ENCODE peak calls at places on chromosome 14, in five cellular contexts. T is neural progenitor cell, O is endothelial cell, Z is thoracic aorta, W is heart left ventricle. B is an unnamed sample.

GRCh38 chr14:67514650-67515385 is 18.3 kb upstream of the PLEKHH1 start:
- DNase-seq in T (peak), O (peak), Z (no peak), W (peak), B (peak)

GRCh38 chr14:34172052-34172451 is 221.2 kb upstream of the EGLN3 start:
- DNase-seq in T (no peak), O (no peak), Z (no peak), W (no peak), B (no peak)

GRCh38 chr14:92456215-92457017 is 57.2 kb upstream of the RIN3 start:
- DNase-seq in T (peak), O (peak), Z (no peak), W (peak), B (peak)

GRCh38 chr14:25237845-25238244 is 187.9 kb upstream of the STXBP6 start:
- DNase-seq in T (peak), O (peak), Z (no peak), W (no peak), B (no peak)

GRCh38 chr14:23398348-23398747 is 9.7 kb downstream of the MYH6 start:
- DNase-seq in T (no peak), O (no peak), Z (no peak), W (no peak), B (no peak)

GRCh38 chr14:98711453-98711852 is 560.5 kb downstream of the BCL11B start:
- DNase-seq in T (no peak), O (no peak), Z (no peak), W (no peak), B (no peak)

GRCh38 chr14:52694761-52695480 is 437 bp downstream of the ERO1A start:
- DNase-seq in T (peak), O (peak), Z (no peak), W (no peak), B (peak)

GRCh38 chr14:22849212-22849819 is 12.9 kb downstream of the MMP14 start:
- DNase-seq in T (no peak), O (no peak), Z (peak), W (peak), B (peak)

GRCh38 chr14:35167496-35167895 is 45.1 kb downstream of the PRORP start:
- DNase-seq in T (no peak), O (no peak), Z (no peak), W (no peak), B (no peak)

GRCh38 chr14:85529803-85530574 is at the start of gene FLRT2:
- DNase-seq in T (peak), O (peak), Z (no peak), W (peak), B (peak)

GRCh38 chr14:73426877-73427276 is 31.5 kb downstream of the NUMB start:
- DNase-seq in T (no peak), O (no peak), Z (no peak), W (no peak), B (peak)

GRCh38 chr14:77004711-77005460 is 23.6 kb downstream of the IRF2BPL start:
- DNase-seq in T (no peak), O (no peak), Z (no peak), W (no peak), B (no peak)

GRCh38 chr14:68216957-68217356 is 397.4 kb downstream of the RAD51B start:
- DNase-seq in T (no peak), O (no peak), Z (no peak), W (no peak), B (no peak)

GRCh38 chr14:68084256-68084655 is 264.7 kb downstream of the RAD51B start:
- DNase-seq in T (peak), O (no peak), Z (no peak), W (no peak), B (no peak)

GRCh38 chr14:51095854-51096823 is 1.2 kb upstream of the TRIM9 start:
- DNase-seq in T (peak), O (peak), Z (peak), W (no peak), B (no peak)

GRCh38 chr14:68794856-68795601 is 2.2 kb upstream of the ZFP36L1 start:
- DNase-seq in T (peak), O (no peak), Z (no peak), W (peak), B (peak)

GRCh38 chr14:104778694-104779331 is 16.7 kb downstream of the AKT1 start:
- DNase-seq in T (no peak), O (no peak), Z (no peak), W (no peak), B (no peak)

GRCh38 chr14:24093901-24094838 is at the start of gene PCK2:
- DNase-seq in T (peak), O (peak), Z (peak), W (peak), B (peak)

GRCh38 chr14:91980157-91980556 is 32.7 kb upstream of the FBLN5 start:
- DNase-seq in T (no peak), O (no peak), Z (no peak), W (no peak), B (no peak)

GRCh38 chr14:69839017-69839416 is 40.2 kb upstream of the SMOC1 start:
- DNase-seq in T (no peak), O (no peak), Z (no peak), W (no peak), B (no peak)
- TF ChIP-seq CTCF in T (no peak), O (no peak), Z (no peak), W (no peak), B (no peak)

GRCh38 chr14:20306079-20306423 is 300 bp upstream of the TTC5 start:
- DNase-seq in T (no peak), O (no peak), Z (no peak), W (no peak), B (no peak)
- TF ChIP-seq CTCF in T (no peak), O (peak), Z (no peak), W (no peak), B (no peak)

GRCh38 chr14:101132051-101132541 is 228.6 kb upstream of the RTL1 start:
- DNase-seq in T (no peak), O (no peak), Z (no peak), W (no peak), B (no peak)

GRCh38 chr14:101129750-101130149 is 226.2 kb upstream of the RTL1 start:
- DNase-seq in T (no peak), O (no peak), Z (no peak), W (no peak), B (no peak)

GRCh38 chr14:101132588-101132987 is 229.1 kb upstream of the RTL1 start:
- DNase-seq in T (no peak), O (no peak), Z (no peak), W (no peak), B (no peak)

GRCh38 chr14:101131451-101131916 is 228.0 kb upstream of the RTL1 start:
- DNase-seq in T (no peak), O (no peak), Z (no peak), W (no peak), B (no peak)

GRCh38 chr14:101130861-101131260 is 227.3 kb upstream of the RTL1 start:
- DNase-seq in T (peak), O (no peak), Z (no peak), W (no peak), B (peak)
- TF ChIP-seq CTCF in T (no peak), O (no peak), Z (no peak), W (no peak), B (no peak)

GRCh38 chr14:59920378-59920683 is 387 bp downstream of the LRRC9 start:
- DNase-seq in T (no peak), O (no peak), Z (no peak), W (no peak), B (no peak)

GRCh38 chr14:59919582-59920377 is at the start of gene LRRC9:
- DNase-seq in T (peak), O (peak), Z (no peak), W (peak), B (peak)

GRCh38 chr14:59913187-59913586 is 6.8 kb upstream of the LRRC9 start:
- DNase-seq in T (no peak), O (no peak), Z (no peak), W (no peak), B (no peak)

DNA sequence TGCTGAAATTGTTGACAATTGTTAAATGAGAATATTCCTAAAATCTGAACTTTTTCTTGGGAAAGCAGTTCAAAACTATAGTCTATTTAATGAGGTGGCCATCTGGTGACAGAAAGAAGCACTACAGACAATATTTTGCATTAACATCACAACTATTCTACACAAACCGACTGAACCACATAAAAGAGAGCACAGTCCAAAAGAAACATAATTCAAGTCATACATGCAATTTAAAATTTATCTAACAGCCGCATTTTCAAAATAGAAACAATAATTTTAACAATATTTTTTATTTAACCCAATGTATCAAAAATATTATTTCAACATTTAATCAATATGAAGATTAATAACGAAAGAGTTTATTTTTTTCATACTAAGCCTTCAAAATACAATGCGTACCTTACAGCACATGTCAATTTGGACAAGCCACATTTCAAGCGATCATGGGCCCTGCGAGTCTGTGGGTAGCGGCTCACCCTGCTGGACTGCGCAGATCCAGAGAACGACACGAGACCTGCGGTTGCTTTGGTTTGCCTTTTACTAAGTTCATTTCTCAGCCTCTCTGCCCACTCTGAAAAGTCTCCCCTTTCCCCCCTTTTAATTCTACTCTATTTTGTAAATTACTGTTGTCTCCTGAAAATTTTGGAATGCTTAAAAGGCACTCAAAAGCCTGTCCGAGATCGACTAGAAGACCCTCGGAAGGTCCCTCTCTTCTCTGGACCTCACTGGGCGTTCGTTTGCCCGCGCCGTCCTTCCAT is 941 bp upstream of the LRRC9 start:
- DNase-seq in T (peak), O (peak), Z (no peak), W (peak), B (no peak)
- TF ChIP-seq CTCF in T (peak), O (peak), Z (peak), W (peak), B (peak)

DNA sequence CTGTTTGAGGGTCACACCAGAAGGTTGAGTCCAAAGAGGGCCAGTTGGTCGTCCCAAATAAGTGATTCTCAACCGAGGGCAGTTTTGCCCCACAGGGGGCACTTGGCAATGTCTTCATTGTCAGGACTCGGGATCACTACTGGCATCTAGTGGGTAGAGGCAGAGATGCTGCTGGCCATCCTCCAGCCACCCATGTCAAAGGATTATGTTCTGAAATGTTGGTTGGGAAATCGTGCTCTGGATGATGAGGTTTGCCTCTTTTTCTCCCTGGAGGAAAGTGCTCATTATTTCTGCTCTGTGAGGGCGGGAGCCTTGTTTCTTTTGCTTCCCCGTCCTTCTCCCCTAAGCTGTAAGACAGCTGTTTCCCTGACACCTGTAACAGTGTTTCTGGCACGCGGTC is 3.6 kb downstream of the ZNF839 start:
- DNase-seq in T (peak), O (peak), Z (peak), W (peak), B (peak)
- TF ChIP-seq CTCF in T (peak), O (no peak), Z (peak), W (peak), B (peak)

GRCh38 chr14:74501135-74501614 is 7.6 kb downstream of the ISCA2 start:
- DNase-seq in T (peak), O (peak), Z (no peak), W (peak), B (peak)
- TF ChIP-seq CTCF in T (peak), O (peak), Z (peak), W (peak), B (peak)